ENCODE peak calls at places on chromosome X, in seven cellular contexts. K, E, S, G, F, R and I are unnamed samples.

GRCh38 chrX:2272337-2272736 is 228.4 kb downstream of the DHRSX start:
- DNase-seq in K (no peak), E (no peak), S (no peak), G (no peak), F (no peak), R (no peak), I (no peak)

GRCh38 chrX:48487362-48487785 is 11.4 kb downstream of the FTSJ1 start:
- DNase-seq in K (no peak), E (no peak), S (no peak), G (peak; percentile 90), F (no peak), R (no peak), I (peak; percentile 85)

GRCh38 chrX:18885317-18886004 is 98.5 kb downstream of the PHKA2 start:
- DNase-seq in K (no peak), E (no peak), S (peak; percentile 31), G (peak; percentile 44), F (no peak), R (no peak), I (no peak)

GRCh38 chrX:137118136-137118535 is 84.3 kb upstream of the GPR101 start:
- DNase-seq in K (no peak), E (no peak), S (no peak), G (no peak), F (no peak), R (no peak), I (no peak)

GRCh38 chrX:151801980-151802379 is 67.4 kb downstream of the CNGA2 start:
- DNase-seq in K (no peak), E (no peak), S (no peak), G (no peak), F (no peak), R (no peak), I (no peak)

GRCh38 chrX:69309074-69309792 is 144.0 kb upstream of the PJA1 start:
- DNase-seq in K (no peak), E (no peak), S (no peak), G (no peak), F (no peak), R (no peak), I (no peak)

GRCh38 chrX:136200466-136200865 is 50.7 kb downstream of the MAP7D3 start:
- DNase-seq in K (no peak), E (no peak), S (no peak), G (peak; percentile 36), F (no peak), R (no peak), I (no peak)

GRCh38 chrX:96688789-96689188 is 4.1 kb downstream of the DIAPH2 start:
- DNase-seq in K (no peak), E (no peak), S (no peak), G (no peak), F (no peak), R (no peak), I (no peak)

GRCh38 chrX:10722804-10723364 is 102.5 kb upstream of the MID1 start:
- DNase-seq in K (no peak), E (no peak), S (peak; percentile 2), G (peak; percentile 77), F (peak; percentile 36), R (peak; percentile 38), I (no peak)

GRCh38 chrX:150635952-150636351 is 57.2 kb upstream of the MTMR1 start:
- DNase-seq in K (no peak), E (no peak), S (no peak), G (peak; percentile 37), F (no peak), R (no peak), I (peak; percentile 21)

GRCh38 chrX:139063364-139063763 is 351.8 kb upstream of the FGF13 start:
- DNase-seq in K (no peak), E (no peak), S (no peak), G (no peak), F (no peak), R (no peak), I (no peak)

DNA sequence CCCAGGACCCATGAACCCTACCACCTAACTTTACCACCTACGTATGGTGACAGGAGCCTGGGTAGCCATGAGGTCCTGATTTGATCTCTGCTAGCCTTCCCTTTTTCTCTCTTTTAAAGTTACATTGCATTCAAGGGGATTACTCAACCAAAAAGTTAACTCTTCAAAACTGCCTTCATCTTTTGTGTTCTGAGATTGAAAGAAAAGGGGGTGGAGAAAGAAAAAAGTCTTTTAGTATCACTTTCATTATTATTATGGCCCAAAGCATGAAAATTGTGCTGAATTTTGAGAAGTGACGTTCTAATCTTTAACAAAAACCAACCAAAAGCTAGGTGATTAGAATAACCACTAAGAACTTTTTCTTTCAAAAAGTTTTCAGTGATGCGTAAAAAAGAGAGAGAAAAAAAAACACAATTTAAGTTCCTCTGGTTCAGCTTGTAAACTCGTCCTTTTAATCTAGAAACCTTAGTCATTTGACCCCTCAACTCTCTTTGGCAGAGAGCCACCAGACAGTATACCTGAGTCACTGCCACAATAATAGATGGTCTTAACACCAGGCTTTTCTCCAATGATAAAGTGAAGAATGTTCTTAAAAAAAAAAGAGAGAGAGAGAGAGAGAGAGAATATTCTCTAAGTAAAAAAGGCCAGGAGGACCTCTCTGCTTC is 347.4 kb upstream of the FGF13 start:
- DNase-seq in K (no peak), E (no peak), S (no peak), G (no peak), F (no peak), R (no peak), I (no peak)
- H3K4me3 ChIP-seq in K (no peak overlapping the region), E (no peak overlapping the region), S (no peak overlapping the region), G (no peak overlapping the region), F (no peak overlapping the region), R (no peak overlapping the region), I (no peak overlapping the region)

DNA sequence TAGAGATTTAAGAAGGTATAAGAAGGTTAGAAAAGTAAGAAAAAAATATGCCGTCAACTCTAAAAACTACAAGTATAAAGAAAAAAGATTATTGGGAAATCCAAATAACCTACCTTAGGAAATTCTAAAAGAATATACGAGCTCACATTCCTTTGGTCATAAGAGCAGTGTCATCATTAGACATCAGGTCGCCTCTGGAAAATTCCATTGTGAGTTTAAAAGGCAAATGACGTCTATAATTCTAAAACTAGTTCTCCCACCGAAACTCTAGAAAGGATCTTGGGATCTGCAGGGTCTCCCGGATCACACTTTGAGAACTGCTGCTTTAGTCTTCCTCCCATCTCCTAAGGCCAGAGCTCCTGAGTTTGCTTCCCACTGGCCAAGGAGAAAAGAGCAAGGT is 518 bp upstream of the SAT1 start:
- DNase-seq in K (no peak), E (no peak), S (no peak), G (no peak), F (no peak), R (no peak), I (no peak)
- H3K4me3 ChIP-seq in K (peak overlapping the region; percentile 79), E (no peak overlapping the region), S (peak overlapping the region; percentile 20), G (peak overlapping the region; percentile 1), F (peak overlapping the region; percentile 72), R (no peak overlapping the region), I (peak overlapping the region; percentile 29)

DNA sequence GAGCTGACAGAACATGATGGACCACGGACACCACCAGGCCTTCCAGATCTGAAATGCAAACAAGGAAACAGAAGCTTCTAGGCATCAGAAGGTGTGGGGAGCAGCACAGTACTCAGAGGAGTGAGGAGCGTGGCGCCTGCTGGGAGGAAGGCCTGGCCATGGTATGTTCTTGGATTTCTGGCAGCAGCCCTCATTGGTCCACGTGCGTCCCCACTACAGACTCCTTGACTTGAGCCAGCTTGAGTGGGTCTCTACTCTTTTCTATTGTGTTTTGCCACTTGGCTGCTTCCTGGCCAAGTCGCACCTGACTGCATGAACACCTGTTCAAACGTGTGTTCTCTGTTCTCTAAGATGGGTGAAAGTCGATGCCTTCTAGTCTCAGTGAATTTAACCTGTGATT is 18.0 kb downstream of the ZNF275 start:
- DNase-seq in K (no peak), E (no peak), S (no peak), G (no peak), F (no peak), R (no peak), I (no peak)
- H3K4me3 ChIP-seq in K (no peak overlapping the region), E (no peak overlapping the region), S (no peak overlapping the region), G (no peak overlapping the region), F (no peak overlapping the region), R (no peak overlapping the region), I (no peak overlapping the region)

GRCh38 chrX:66023726-66024467 is 16.0 kb downstream of the VSIG4 start:
- DNase-seq in K (no peak), E (no peak), S (no peak), G (no peak), F (no peak), R (no peak), I (no peak)

GRCh38 chrX:66024570-66024969 is 15.3 kb downstream of the VSIG4 start:
- DNase-seq in K (no peak), E (no peak), S (no peak), G (no peak), F (no peak), R (no peak), I (no peak)

GRCh38 chrX:66021758-66022741 is 17.8 kb downstream of the VSIG4 start:
- DNase-seq in K (no peak), E (no peak), S (no peak), G (no peak), F (no peak), R (no peak), I (no peak)

GRCh38 chrX:66021407-66021757 is 18.5 kb downstream of the VSIG4 start:
- DNase-seq in K (no peak), E (no peak), S (no peak), G (no peak), F (no peak), R (no peak), I (no peak)

GRCh38 chrX:66022742-66023725 is 16.8 kb downstream of the VSIG4 start:
- DNase-seq in K (no peak), E (no peak), S (no peak), G (peak; percentile 6), F (no peak), R (no peak), I (no peak)
- H3K4me3 ChIP-seq in K (no peak overlapping the region), E (no peak overlapping the region), S (no peak overlapping the region), G (no peak overlapping the region), F (no peak overlapping the region), R (no peak overlapping the region), I (no peak overlapping the region)

GRCh38 chrX:100995469-100995868 is 26.0 kb downstream of the ARL13A start:
- DNase-seq in K (no peak), E (no peak), S (no peak), G (peak; percentile 44), F (no peak), R (no peak), I (peak; percentile 69)
- H3K4me3 ChIP-seq in K (no peak overlapping the region), E (no peak overlapping the region), S (no peak overlapping the region), G (no peak overlapping the region), F (no peak overlapping the region), R (no peak overlapping the region), I (no peak overlapping the region)